ENCODE peak calls at places on chromosome 22, in ten cellular contexts. C is mammary epithelial cell; I is PC-9; G is GM23248; J is kidney; Q is CD8-positive, alpha-beta memory T cell; O is brain microvascular endothelial cell; R is IMR-90; H is AG04450; E is cardiac muscle cell. V is an unnamed sample.

GRCh38 chr22:19765477-19766234 is 5.1 kb downstream of the TBX1 start:
- DNase-seq in I (no peak), E (no peak), H (no peak), O (no peak), R (no peak), J (no peak), Q (no peak), G (peak; percentile 27), C (no peak), V (no peak)

GRCh38 chr22:37088108-37088605 is 21.4 kb downstream of the TMPRSS6 start:
- DNase-seq in J (no peak), C (peak; percentile 72), R (peak; percentile 4), O (peak; percentile 12), H (no peak), G (peak; percentile 60), I (peak; percentile 79), Q (no peak), E (no peak), V (no peak)

GRCh38 chr22:24875862-24876506 is 70.0 kb downstream of the SGSM1 start:
- DNase-seq in I (peak; percentile 6), E (peak; percentile 90), H (no peak), Q (no peak), G (peak; percentile 25), J (no peak), C (no peak), R (no peak), O (no peak), V (no peak)

GRCh38 chr22:29377979-29378378 is 10.4 kb downstream of the AP1B1 start:
- DNase-seq in J (no peak), H (no peak), Q (no peak), R (no peak), E (no peak), I (peak; percentile 69), O (no peak), C (peak; percentile 36), G (no peak), V (peak; percentile 68)

GRCh38 chr22:42247596-42247995 is 22.9 kb downstream of the TCF20 start:
- DNase-seq in Q (no peak), E (no peak), H (no peak), G (no peak), O (no peak), R (no peak), I (no peak), J (no peak), C (no peak), V (no peak)

GRCh38 chr22:35961480-35961902 is 67.1 kb downstream of the RBFOX2 start:
- DNase-seq in C (no peak), Q (no peak), R (peak; percentile 90), H (peak; percentile 55), G (peak; percentile 68), O (peak; percentile 59), E (peak; percentile 45), J (peak; percentile 51), I (no peak), V (no peak)

GRCh38 chr22:42261266-42261665 is 9.2 kb downstream of the TCF20 start:
- DNase-seq in R (peak; percentile 72), H (peak; percentile 36), E (no peak), Q (no peak), C (no peak), O (no peak), G (peak; percentile 50), J (no peak), I (no peak), V (no peak)

GRCh38 chr22:19603767-19604166 is 79.6 kb upstream of the CLDN5 start:
- DNase-seq in I (no peak), Q (no peak), R (no peak), O (no peak), H (no peak), E (no peak), J (no peak), C (no peak), G (no peak), V (no peak)

GRCh38 chr22:19885841-19886592 is 31.3 kb upstream of the GNB1L start:
- DNase-seq in J (peak; percentile 69), R (no peak), I (no peak), H (no peak), G (no peak), C (no peak), E (no peak), Q (no peak), O (no peak), V (no peak)

GRCh38 chr22:41341990-41342389 is 39.8 kb upstream of the TEF start:
- DNase-seq in O (no peak), J (no peak), G (no peak), H (no peak), C (no peak), R (peak; percentile 36), E (no peak), I (no peak), Q (no peak), V (no peak)

DNA sequence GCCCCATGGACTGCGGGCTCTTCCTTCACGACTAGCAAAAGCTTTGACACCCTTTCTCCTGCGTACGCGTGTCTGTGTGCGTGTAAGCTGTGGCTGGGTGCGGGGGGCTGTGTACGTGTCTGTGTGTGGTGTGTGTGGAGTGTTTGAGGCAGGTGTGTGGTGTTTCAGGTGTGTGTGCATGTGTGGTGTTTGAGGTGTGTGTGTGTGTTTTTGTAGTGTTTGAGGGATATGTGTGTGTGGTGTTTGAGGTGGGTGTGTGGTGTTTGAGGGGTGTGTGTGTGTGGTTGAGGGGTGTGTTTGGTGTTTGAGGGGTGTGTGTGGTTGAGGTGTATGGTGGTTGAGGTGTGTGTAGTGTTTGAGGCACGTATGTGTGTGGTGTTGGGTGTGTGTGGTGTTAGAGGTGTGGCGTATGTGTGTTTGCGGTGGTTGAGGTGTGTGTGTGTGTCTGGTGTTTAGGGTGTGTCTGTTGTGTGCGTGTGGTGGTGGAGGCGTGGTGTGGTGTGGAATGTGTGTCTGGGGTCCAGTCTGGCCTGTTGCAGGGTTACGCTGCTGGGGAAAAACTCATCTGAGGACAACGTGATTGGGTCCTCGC is 687 bp upstream of the ARSA start:
- DNase-seq in Q (no peak), E (no peak), H (no peak), C (no peak), G (no peak), R (no peak), J (no peak), O (no peak), I (no peak), V (no peak)
- H3K27ac ChIP-seq in Q (peak overlapping the region; percentile 56), E (peak overlapping the region; percentile 40), H (no peak overlapping the region), C (no peak overlapping the region), G (no peak overlapping the region), R (peak overlapping the region; percentile 16), J (peak overlapping the region; percentile 60), O (no peak overlapping the region), I (no peak overlapping the region), V (no peak overlapping the region)

GRCh38 chr22:39428597-39429071 is 28.2 kb upstream of the MGAT3 start:
- DNase-seq in O (peak; percentile 40), E (no peak), R (no peak), Q (no peak), J (no peak), I (peak; percentile 47), G (no peak), H (no peak), C (no peak), V (no peak)
- H3K27ac ChIP-seq in O (no peak overlapping the region), E (no peak overlapping the region), R (no peak overlapping the region), Q (no peak overlapping the region), J (no peak overlapping the region), I (no peak overlapping the region), G (no peak overlapping the region), H (no peak overlapping the region), C (no peak overlapping the region), V (no peak overlapping the region)

DNA sequence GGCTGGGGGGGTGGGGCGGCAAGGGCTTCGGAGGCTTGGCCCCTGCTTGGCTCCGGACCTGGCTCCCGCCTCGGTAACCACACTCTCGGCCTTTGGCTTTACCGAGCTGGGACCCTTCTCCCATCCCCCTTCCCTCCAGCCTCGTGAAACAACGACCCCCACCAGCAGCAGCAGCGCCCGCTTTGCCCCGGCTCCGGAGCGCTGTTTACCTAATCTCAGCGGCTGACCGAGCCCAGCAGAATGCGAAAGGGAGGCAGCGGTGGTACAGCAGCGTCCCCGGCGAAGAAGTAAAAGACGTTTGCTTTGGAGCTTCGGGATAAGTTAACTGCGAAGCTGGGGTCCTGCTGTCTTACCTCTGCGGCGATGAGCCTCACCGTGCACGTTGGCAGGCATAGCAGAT is 2.0 kb upstream of the LARGE1 start:
- DNase-seq in O (peak; percentile 21), C (peak; percentile 27), J (no peak), R (peak; percentile 34), H (no peak), G (peak; percentile 73), E (peak; percentile 79), I (peak; percentile 16), Q (no peak), V (no peak)
- H3K27ac ChIP-seq in O (no peak overlapping the region), C (no peak overlapping the region), J (no peak overlapping the region), R (peak overlapping the region; percentile 31), H (peak overlapping the region; percentile 39), G (no peak overlapping the region), E (peak overlapping the region; percentile 48), I (no peak overlapping the region), Q (no peak overlapping the region), V (no peak overlapping the region)

GRCh38 chr22:48570912-48571311 is 1256.8 kb downstream of the BRD1 start:
- DNase-seq in J (no peak), R (no peak), Q (no peak), G (no peak), C (no peak), I (no peak), H (no peak), O (no peak), E (no peak), V (no peak)
- H3K27ac ChIP-seq in J (no peak overlapping the region), R (no peak overlapping the region), Q (no peak overlapping the region), G (no peak overlapping the region), C (no peak overlapping the region), I (no peak overlapping the region), H (no peak overlapping the region), O (no peak overlapping the region), E (no peak overlapping the region), V (no peak overlapping the region)

DNA sequence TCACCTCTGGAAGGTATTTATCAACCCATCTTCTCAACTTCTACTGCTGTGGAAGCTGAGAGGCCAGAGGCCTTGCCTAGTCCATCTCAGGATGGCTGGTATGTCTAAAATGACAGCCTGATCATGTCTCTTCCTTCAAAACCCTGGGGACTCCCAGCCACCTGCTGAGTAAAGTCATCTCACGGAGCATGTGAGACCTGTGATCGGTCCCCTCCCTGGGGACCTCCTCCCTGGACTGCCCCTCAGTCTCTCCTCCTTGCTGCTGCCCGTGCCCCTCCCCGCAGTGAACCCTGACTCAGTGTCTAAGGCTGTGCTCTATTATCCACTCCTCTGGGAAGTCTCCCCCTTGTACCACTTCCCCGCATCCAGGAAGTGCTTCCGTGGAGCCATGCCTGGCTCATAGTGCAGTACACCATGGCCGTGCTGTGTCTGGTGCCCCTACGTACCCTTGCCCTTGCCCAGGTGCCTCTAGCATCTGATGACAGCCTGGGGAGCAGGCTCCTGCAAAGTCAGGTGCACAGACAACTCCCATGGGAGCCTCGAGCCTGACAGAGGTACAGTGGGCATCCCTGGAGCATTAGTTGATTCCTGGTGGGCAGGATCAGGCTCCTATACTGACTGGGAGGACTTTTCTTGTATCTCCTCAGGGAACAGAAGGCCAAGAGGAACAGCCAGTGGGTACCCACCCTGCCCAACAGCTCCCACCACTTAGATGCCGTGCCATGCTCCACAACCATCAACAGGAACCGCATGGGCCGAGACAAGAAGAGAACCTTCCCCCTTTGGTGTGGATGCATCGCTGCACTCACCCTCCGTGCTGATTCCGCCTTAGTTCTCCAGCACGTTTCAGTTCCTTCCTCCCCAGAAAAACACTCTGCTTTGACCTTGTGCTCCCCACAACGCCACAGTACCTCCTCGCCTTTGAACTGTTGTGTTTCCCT is 13.8 kb downstream of the SMARCB1 start:
- DNase-seq in E (no peak), J (peak; percentile 52), R (no peak), G (no peak), I (no peak), C (no peak), H (no peak), O (no peak), Q (no peak), V (no peak)
- H3K27ac ChIP-seq in E (no peak overlapping the region), J (no peak overlapping the region), R (no peak overlapping the region), G (no peak overlapping the region), I (no peak overlapping the region), C (no peak overlapping the region), H (no peak overlapping the region), O (no peak overlapping the region), Q (no peak overlapping the region), V (no peak overlapping the region)

GRCh38 chr22:45129703-45130524 is 33.8 kb upstream of the NUP50 start:
- DNase-seq in H (no peak), Q (no peak), O (no peak), C (no peak), G (no peak), J (no peak), R (no peak), I (no peak), E (no peak), V (no peak)
- H3K27ac ChIP-seq in H (no peak overlapping the region), Q (peak overlapping the region; percentile 21), O (no peak overlapping the region), C (no peak overlapping the region), G (no peak overlapping the region), J (no peak overlapping the region), R (no peak overlapping the region), I (no peak overlapping the region), E (no peak overlapping the region), V (peak overlapping the region; percentile 24)